ENCODE peak calls at places on chromosomes 16 and 17, in six cellular contexts. I is mammary epithelial cell, S is fibroblast of mammary gland, Q is GF-D8, V is ureter, A is GM23248. M is an unnamed sample.
A peak's percentile ranks its signal among the peaks of the same experiment; 100 is the strongest.

GRCh38 chr17:77432791-77433190 is 292.0 kb downstream of the SEC14L1 start:
- DNase-seq in I (no peak), S (no peak), Q (no peak), V (no peak), A (no peak), M (no peak)

GRCh38 chr17:4548061-4548461 is 7.1 kb downstream of the MYBBP1A start:
- DNase-seq in I (no peak), S (no peak), Q (no peak), V (no peak), A (no peak), M (peak; percentile 52)

GRCh38 chr16:29729116-29729521 is 16.7 kb downstream of the C16orf54 start:
- DNase-seq in I (peak; percentile 25), S (peak; percentile 47), Q (no peak), V (no peak), A (peak; percentile 72), M (no peak)

GRCh38 chr17:16251043-16251442 is 34.0 kb downstream of the PIGL start:
- DNase-seq in I (no peak), S (no peak), Q (no peak), V (no peak), A (no peak), M (no peak)

GRCh38 chr17:77098884-77099545 is 41.8 kb upstream of the SEC14L1 start:
- DNase-seq in I (peak; percentile 38), S (peak; percentile 81), Q (peak; percentile 51), V (peak; percentile 60), A (peak; percentile 86), M (no peak)

GRCh38 chr16:16148755-16149154 is 74.5 kb downstream of the ABCC6 start:
- DNase-seq in I (no peak), S (no peak), Q (no peak), V (no peak), A (no peak), M (no peak)

GRCh38 chr17:77864234-77865108 is 94.0 kb upstream of the TNRC6C start:
- DNase-seq in I (no peak), S (no peak), Q (no peak), V (no peak), A (no peak), M (peak; percentile 37)

GRCh38 chr17:79189264-79189663 is 114.6 kb downstream of the ENGASE start:
- DNase-seq in I (no peak), S (no peak), Q (no peak), V (no peak), A (no peak), M (no peak)

GRCh38 chr16:58658796-58659211 is 25.8 kb downstream of the SLC38A7 start:
- DNase-seq in I (no peak), S (peak; percentile 45), Q (peak; percentile 15), V (no peak), A (peak; percentile 20), M (no peak)

GRCh38 chr17:17060001-17060929 is 18.0 kb downstream of the MPRIP start:
- DNase-seq in I (no peak), S (no peak), Q (no peak), V (no peak), A (no peak), M (no peak)

GRCh38 chr16:89201467-89202377 is 1.4 kb upstream of the SLC22A31 start:
- DNase-seq in I (peak; percentile 59), S (peak; percentile 57), Q (no peak), V (peak; percentile 84), A (peak; percentile 84), M (peak; percentile 77)

GRCh38 chr16:77131398-77131797 is 59.6 kb upstream of the MON1B start:
- DNase-seq in I (no peak), S (no peak), Q (no peak), V (no peak), A (no peak), M (no peak)

GRCh38 chr17:1347681-1348318 is 52.2 kb downstream of the YWHAE start:
- DNase-seq in I (peak; percentile 44), S (peak; percentile 68), Q (no peak), V (no peak), A (peak; percentile 87), M (peak; percentile 67)

GRCh38 chr17:79156463-79157095 is 82.0 kb downstream of the ENGASE start:
- DNase-seq in I (no peak), S (no peak), Q (no peak), V (no peak), A (no peak), M (no peak)

GRCh38 chr16:56931253-56931768 is 631 bp upstream of the HERPUD1 start:
- DNase-seq in I (no peak), S (peak; percentile 16), Q (peak; percentile 68), V (no peak), A (peak; percentile 44), M (no peak)

GRCh38 chr17:66964930-66965800 is 658 bp downstream of the CACNG4 start:
- DNase-seq in I (no peak), S (no peak), Q (no peak), V (no peak), A (no peak), M (no peak)

GRCh38 chr17:31724026-31724425 is 135.0 kb downstream of the COPRS start:
- DNase-seq in I (peak; percentile 4), S (peak; percentile 49), Q (no peak), V (no peak), A (peak; percentile 38), M (no peak)

GRCh38 chr16:10554569-10554968 is 25.8 kb downstream of the EMP2 start:
- DNase-seq in I (no peak), S (no peak), Q (no peak), V (no peak), A (no peak), M (no peak)

GRCh38 chr16:89473791-89474414 is 16.5 kb downstream of the ANKRD11 start:
- DNase-seq in I (peak; percentile 72), S (peak; percentile 82), Q (peak; percentile 42), V (no peak), A (peak; percentile 82), M (peak; percentile 35)

GRCh38 chr17:78879679-78880186 is 23.3 kb downstream of the CEP295NL start:
- DNase-seq in I (peak; percentile 13), S (peak; percentile 98), Q (no peak), V (peak; percentile 70), A (peak; percentile 94), M (peak; percentile 86)

GRCh38 chr16:4515611-4516233 is 22.9 kb downstream of the CDIP1 start:
- DNase-seq in I (no peak), S (no peak), Q (peak; percentile 67), V (no peak), A (no peak), M (no peak)

GRCh38 chr17:49554694-49555494 is 20.8 kb upstream of the NXPH3 start:
- DNase-seq in I (no peak), S (no peak), Q (no peak), V (peak; percentile 40), A (no peak), M (peak; percentile 47)